ENCODE peak calls at places on chromosomes 1 and 21, in nine cellular contexts. One of them, this sample, is unnamed.

GRCh38 chr1:21024918-21025317 is 151.8 kb downstream of the EIF4G3 start:
- DNase-seq in fibroblast of lung: no peak
- DNase-seq in left lung: no peak
- DNase-seq in naive thymus-derived CD4-positive, alpha-beta T cell: no peak
- DNase-seq in cardiac fibroblast: no peak
- DNase-seq in effector memory CD4-positive, alpha-beta T cell: no peak
- DNase-seq in upper lobe of right lung: no peak
- DNase-seq in GM23248: no peak
- DNase-seq in cardiac muscle cell: no peak
- DNase-seq in this sample: no peak

GRCh38 chr1:110523011-110523410 is 4.0 kb upstream of the KCNA10 start:
- DNase-seq in fibroblast of lung: no peak
- DNase-seq in left lung: peak
- DNase-seq in naive thymus-derived CD4-positive, alpha-beta T cell: no peak
- DNase-seq in cardiac fibroblast: no peak
- DNase-seq in effector memory CD4-positive, alpha-beta T cell: no peak
- DNase-seq in upper lobe of right lung: peak
- DNase-seq in GM23248: peak
- DNase-seq in cardiac muscle cell: no peak
- DNase-seq in this sample: peak

GRCh38 chr1:181104042-181104789 is 15.7 kb downstream of the IER5 start:
- DNase-seq in fibroblast of lung: no peak
- DNase-seq in left lung: no peak
- DNase-seq in naive thymus-derived CD4-positive, alpha-beta T cell: no peak
- DNase-seq in cardiac fibroblast: no peak
- DNase-seq in effector memory CD4-positive, alpha-beta T cell: no peak
- DNase-seq in upper lobe of right lung: no peak
- DNase-seq in GM23248: no peak
- DNase-seq in cardiac muscle cell: peak
- DNase-seq in this sample: no peak

GRCh38 chr1:231527586-231528174 is 789 bp upstream of the TSNAX start:
- DNase-seq in fibroblast of lung: no peak
- DNase-seq in left lung: no peak
- DNase-seq in naive thymus-derived CD4-positive, alpha-beta T cell: no peak
- DNase-seq in cardiac fibroblast: no peak
- DNase-seq in effector memory CD4-positive, alpha-beta T cell: no peak
- DNase-seq in upper lobe of right lung: no peak
- DNase-seq in GM23248: no peak
- DNase-seq in cardiac muscle cell: no peak
- DNase-seq in this sample: no peak

GRCh38 chr21:33657124-33657842 is 15.0 kb downstream of the ITSN1 start:
- DNase-seq in fibroblast of lung: no peak
- DNase-seq in left lung: no peak
- DNase-seq in naive thymus-derived CD4-positive, alpha-beta T cell: no peak
- DNase-seq in cardiac fibroblast: peak
- DNase-seq in effector memory CD4-positive, alpha-beta T cell: no peak
- DNase-seq in upper lobe of right lung: no peak
- DNase-seq in GM23248: no peak
- DNase-seq in cardiac muscle cell: peak
- DNase-seq in this sample: no peak

GRCh38 chr1:213327318-213327667 is 276.3 kb downstream of the RPS6KC1 start:
- DNase-seq in fibroblast of lung: peak
- DNase-seq in left lung: peak
- DNase-seq in naive thymus-derived CD4-positive, alpha-beta T cell: no peak
- DNase-seq in cardiac fibroblast: peak
- DNase-seq in effector memory CD4-positive, alpha-beta T cell: no peak
- DNase-seq in upper lobe of right lung: peak
- DNase-seq in GM23248: peak
- DNase-seq in cardiac muscle cell: peak
- DNase-seq in this sample: peak

GRCh38 chr1:183039985-183040447 is 16.8 kb downstream of the LAMC1 start:
- DNase-seq in fibroblast of lung: peak
- DNase-seq in left lung: no peak
- DNase-seq in naive thymus-derived CD4-positive, alpha-beta T cell: no peak
- DNase-seq in cardiac fibroblast: peak
- DNase-seq in effector memory CD4-positive, alpha-beta T cell: no peak
- DNase-seq in upper lobe of right lung: no peak
- DNase-seq in GM23248: peak
- DNase-seq in cardiac muscle cell: peak
- DNase-seq in this sample: peak

GRCh38 chr1:79431341-79431740 is 424.8 kb upstream of the ADGRL4 start:
- DNase-seq in fibroblast of lung: no peak
- DNase-seq in left lung: no peak
- DNase-seq in naive thymus-derived CD4-positive, alpha-beta T cell: no peak
- DNase-seq in cardiac fibroblast: no peak
- DNase-seq in effector memory CD4-positive, alpha-beta T cell: no peak
- DNase-seq in upper lobe of right lung: no peak
- DNase-seq in GM23248: no peak
- DNase-seq in cardiac muscle cell: no peak
- DNase-seq in this sample: no peak

GRCh38 chr1:42845866-42846256 is 552 bp upstream of the ZNF691 start:
- DNase-seq in fibroblast of lung: no peak
- DNase-seq in left lung: no peak
- DNase-seq in naive thymus-derived CD4-positive, alpha-beta T cell: no peak
- DNase-seq in cardiac fibroblast: no peak
- DNase-seq in effector memory CD4-positive, alpha-beta T cell: no peak
- DNase-seq in upper lobe of right lung: no peak
- DNase-seq in GM23248: no peak
- DNase-seq in cardiac muscle cell: no peak
- DNase-seq in this sample: no peak

GRCh38 chr21:32940079-32941014 is 85.4 kb upstream of the OLIG2 start:
- DNase-seq in fibroblast of lung: peak
- DNase-seq in left lung: no peak
- DNase-seq in naive thymus-derived CD4-positive, alpha-beta T cell: peak
- DNase-seq in cardiac fibroblast: peak
- DNase-seq in effector memory CD4-positive, alpha-beta T cell: no peak
- DNase-seq in upper lobe of right lung: no peak
- DNase-seq in GM23248: peak
- DNase-seq in cardiac muscle cell: peak
- DNase-seq in this sample: peak

GRCh38 chr1:76595024-76595423 is 272.3 kb upstream of the ST6GALNAC5 start:
- DNase-seq in fibroblast of lung: no peak
- DNase-seq in left lung: no peak
- DNase-seq in naive thymus-derived CD4-positive, alpha-beta T cell: no peak
- DNase-seq in cardiac fibroblast: no peak
- DNase-seq in effector memory CD4-positive, alpha-beta T cell: no peak
- DNase-seq in upper lobe of right lung: no peak
- DNase-seq in GM23248: no peak
- DNase-seq in cardiac muscle cell: no peak
- DNase-seq in this sample: no peak

GRCh38 chr1:116817582-116818064 is 63.4 kb downstream of the CD2 start:
- DNase-seq in fibroblast of lung: peak
- DNase-seq in left lung: peak
- DNase-seq in naive thymus-derived CD4-positive, alpha-beta T cell: peak
- DNase-seq in cardiac fibroblast: no peak
- DNase-seq in effector memory CD4-positive, alpha-beta T cell: peak
- DNase-seq in upper lobe of right lung: peak
- DNase-seq in GM23248: peak
- DNase-seq in cardiac muscle cell: peak
- DNase-seq in this sample: peak

GRCh38 chr1:160553778-160554177 is 25.5 kb downstream of the CD84 start:
- DNase-seq in fibroblast of lung: no peak
- DNase-seq in left lung: no peak
- DNase-seq in naive thymus-derived CD4-positive, alpha-beta T cell: no peak
- DNase-seq in cardiac fibroblast: no peak
- DNase-seq in effector memory CD4-positive, alpha-beta T cell: no peak
- DNase-seq in upper lobe of right lung: no peak
- DNase-seq in GM23248: no peak
- DNase-seq in cardiac muscle cell: no peak
- DNase-seq in this sample: no peak

DNA sequence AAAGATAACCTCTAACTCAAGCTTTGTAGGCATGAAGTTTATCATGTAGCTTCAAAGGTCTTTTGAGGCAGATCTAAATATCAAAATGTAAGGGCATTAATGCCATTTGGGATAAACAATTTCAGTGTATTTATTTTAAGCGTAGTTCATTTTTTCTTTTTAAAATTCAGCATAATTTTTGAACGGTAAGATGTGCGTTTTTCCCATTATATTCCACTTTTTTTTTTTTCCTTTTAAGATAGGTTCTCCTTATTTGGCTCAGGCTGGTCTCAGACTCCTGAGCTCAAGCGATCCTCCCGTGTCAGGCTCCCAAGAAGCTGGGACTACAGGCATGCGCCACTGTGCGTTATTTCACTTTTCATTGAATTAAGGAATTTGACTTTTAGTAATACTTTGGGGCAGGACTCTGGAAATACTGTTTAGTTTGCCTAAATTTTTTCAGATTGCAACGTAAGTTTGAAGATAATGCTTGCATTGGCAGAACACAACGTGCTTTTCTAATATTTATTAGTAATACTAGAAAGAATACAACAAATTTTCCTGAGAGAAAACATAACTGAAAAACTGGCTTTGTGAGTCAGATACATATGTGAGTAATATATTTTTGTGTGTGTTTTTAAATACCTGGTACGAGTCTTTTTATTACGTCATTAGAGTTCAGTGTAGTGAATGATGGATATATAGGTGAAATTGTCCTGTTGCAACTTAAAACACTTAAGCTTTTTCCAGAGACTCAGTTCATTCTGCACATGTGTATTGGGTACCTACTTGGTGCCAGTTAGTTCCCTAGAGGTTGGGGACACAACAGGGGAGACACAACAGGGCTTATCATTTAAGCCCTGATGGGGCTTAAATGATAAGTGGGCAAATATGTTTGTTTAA is 2.2 kb downstream of the RALGPS2 start:
- DNase-seq in fibroblast of lung: peak
- DNase-seq in left lung: no peak
- DNase-seq in naive thymus-derived CD4-positive, alpha-beta T cell: no peak
- DNase-seq in cardiac fibroblast: peak
- DNase-seq in effector memory CD4-positive, alpha-beta T cell: no peak
- DNase-seq in upper lobe of right lung: no peak
- DNase-seq in GM23248: peak
- DNase-seq in cardiac muscle cell: peak
- DNase-seq in this sample: peak
- H3K4me3 ChIP-seq in fibroblast of lung: peak
- H3K4me3 ChIP-seq in left lung: peak
- H3K4me3 ChIP-seq in naive thymus-derived CD4-positive, alpha-beta T cell: no peak
- H3K4me3 ChIP-seq in cardiac fibroblast: no peak
- H3K4me3 ChIP-seq in effector memory CD4-positive, alpha-beta T cell: no peak
- H3K4me3 ChIP-seq in upper lobe of right lung: no peak
- H3K4me3 ChIP-seq in GM23248: peak
- H3K4me3 ChIP-seq in cardiac muscle cell: peak
- H3K4me3 ChIP-seq in this sample: no peak

DNA sequence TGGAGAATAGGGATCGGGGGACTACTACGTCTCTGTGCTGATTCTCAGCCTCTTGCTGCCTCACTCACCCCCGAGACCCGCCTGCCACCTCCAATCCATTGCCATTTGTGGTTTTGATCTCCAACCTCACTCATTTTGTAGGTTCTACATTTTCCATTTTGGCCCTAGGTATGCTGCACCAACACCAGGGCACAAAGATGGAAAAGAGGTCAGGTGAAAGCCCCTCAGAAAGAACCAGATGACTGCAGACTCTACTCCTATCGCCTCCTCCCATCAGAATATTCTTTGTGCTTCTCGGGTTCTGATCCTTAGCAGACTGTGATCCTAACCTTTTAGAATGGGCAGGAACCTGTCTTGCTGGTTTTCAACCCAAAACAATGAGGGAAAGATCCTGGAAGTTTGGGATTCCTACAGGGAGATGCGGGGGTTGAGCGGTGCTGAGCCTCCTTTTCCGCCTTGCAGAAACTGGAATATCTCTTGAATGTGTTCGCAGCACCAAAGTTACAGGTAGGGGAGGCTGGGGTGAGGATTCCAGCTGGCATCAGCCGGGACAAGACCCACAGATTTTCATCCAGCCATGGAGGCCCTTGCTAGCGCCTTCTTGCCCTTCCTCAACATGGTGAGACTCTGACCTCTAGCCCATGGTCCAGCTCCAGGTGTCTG is 53.1 kb downstream of the RHBG start:
- DNase-seq in fibroblast of lung: no peak
- DNase-seq in left lung: no peak
- DNase-seq in naive thymus-derived CD4-positive, alpha-beta T cell: no peak
- DNase-seq in cardiac fibroblast: no peak
- DNase-seq in effector memory CD4-positive, alpha-beta T cell: no peak
- DNase-seq in upper lobe of right lung: no peak
- DNase-seq in GM23248: no peak
- DNase-seq in cardiac muscle cell: no peak
- DNase-seq in this sample: no peak
- H3K4me3 ChIP-seq in fibroblast of lung: no peak
- H3K4me3 ChIP-seq in left lung: peak
- H3K4me3 ChIP-seq in naive thymus-derived CD4-positive, alpha-beta T cell: peak
- H3K4me3 ChIP-seq in cardiac fibroblast: no peak
- H3K4me3 ChIP-seq in effector memory CD4-positive, alpha-beta T cell: peak
- H3K4me3 ChIP-seq in upper lobe of right lung: peak
- H3K4me3 ChIP-seq in GM23248: peak
- H3K4me3 ChIP-seq in cardiac muscle cell: peak
- H3K4me3 ChIP-seq in this sample: no peak

DNA sequence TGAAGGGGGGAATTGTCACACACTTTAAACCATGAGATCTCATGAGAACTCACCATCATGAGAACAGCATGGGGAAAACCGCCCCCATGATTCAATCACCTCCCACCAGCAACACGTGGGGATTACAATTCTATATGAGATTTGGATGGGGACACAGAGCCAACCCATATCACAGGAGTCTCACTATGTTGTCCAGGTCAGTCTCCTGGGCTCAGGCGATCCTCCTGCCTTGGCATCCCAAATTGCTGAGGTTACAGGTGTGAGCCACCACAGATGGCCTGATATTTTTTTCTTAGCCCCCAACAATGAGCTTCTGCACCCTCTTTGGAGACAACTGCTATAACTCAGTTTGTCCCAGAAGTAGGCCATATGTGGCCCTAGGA is 22.5 kb upstream of the MORC3 start:
- DNase-seq in fibroblast of lung: no peak
- DNase-seq in left lung: no peak
- DNase-seq in naive thymus-derived CD4-positive, alpha-beta T cell: no peak
- DNase-seq in cardiac fibroblast: no peak
- DNase-seq in effector memory CD4-positive, alpha-beta T cell: no peak
- DNase-seq in upper lobe of right lung: peak
- DNase-seq in GM23248: no peak
- DNase-seq in cardiac muscle cell: no peak
- DNase-seq in this sample: no peak
- H3K4me3 ChIP-seq in fibroblast of lung: no peak
- H3K4me3 ChIP-seq in left lung: peak
- H3K4me3 ChIP-seq in naive thymus-derived CD4-positive, alpha-beta T cell: peak
- H3K4me3 ChIP-seq in cardiac fibroblast: no peak
- H3K4me3 ChIP-seq in effector memory CD4-positive, alpha-beta T cell: peak
- H3K4me3 ChIP-seq in upper lobe of right lung: peak
- H3K4me3 ChIP-seq in GM23248: peak
- H3K4me3 ChIP-seq in cardiac muscle cell: no peak
- H3K4me3 ChIP-seq in this sample: no peak

DNA sequence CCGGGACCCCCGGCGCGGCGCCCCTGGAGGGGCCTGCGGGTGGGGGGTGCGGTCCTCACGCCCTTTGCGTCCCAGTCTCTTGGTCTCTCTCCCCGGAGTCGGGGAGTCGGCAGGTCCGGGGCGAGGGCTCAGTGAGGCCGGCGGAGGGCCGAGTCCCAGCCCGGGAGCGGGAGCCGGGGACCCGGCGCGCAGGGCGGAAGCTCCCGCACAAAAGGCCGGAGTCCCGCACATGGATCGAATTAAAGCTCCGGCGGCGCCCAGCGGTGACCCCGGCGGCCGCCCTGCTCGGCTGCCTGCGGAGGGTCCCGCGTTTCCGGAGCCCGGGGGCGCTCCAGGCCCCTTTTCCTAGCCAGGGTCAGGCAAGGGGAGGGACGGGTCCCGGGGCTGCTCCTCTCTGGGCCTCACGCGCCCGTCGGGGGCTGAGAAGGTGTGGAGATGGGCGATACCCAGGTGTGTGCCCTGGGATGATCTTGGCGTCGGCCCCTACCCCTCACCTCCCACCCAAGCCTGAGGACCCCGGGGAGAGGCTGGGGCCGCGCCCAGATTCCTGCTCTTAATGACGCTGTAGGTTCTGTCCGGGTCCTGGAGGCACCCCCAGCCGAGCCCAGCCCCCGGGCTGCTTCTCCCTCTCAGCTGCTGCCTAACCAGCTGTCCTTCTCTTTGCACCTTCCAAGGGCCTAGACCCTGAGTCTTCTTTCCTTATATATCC is 512 bp downstream of the FBLIM1 start:
- DNase-seq in fibroblast of lung: no peak
- DNase-seq in left lung: no peak
- DNase-seq in naive thymus-derived CD4-positive, alpha-beta T cell: no peak
- DNase-seq in cardiac fibroblast: peak
- DNase-seq in effector memory CD4-positive, alpha-beta T cell: no peak
- DNase-seq in upper lobe of right lung: no peak
- DNase-seq in GM23248: peak
- DNase-seq in cardiac muscle cell: peak
- DNase-seq in this sample: no peak
- H3K4me3 ChIP-seq in fibroblast of lung: peak
- H3K4me3 ChIP-seq in left lung: peak
- H3K4me3 ChIP-seq in naive thymus-derived CD4-positive, alpha-beta T cell: no peak
- H3K4me3 ChIP-seq in cardiac fibroblast: peak
- H3K4me3 ChIP-seq in effector memory CD4-positive, alpha-beta T cell: peak
- H3K4me3 ChIP-seq in upper lobe of right lung: peak
- H3K4me3 ChIP-seq in GM23248: peak
- H3K4me3 ChIP-seq in cardiac muscle cell: peak
- H3K4me3 ChIP-seq in this sample: peak